ENCODE peak calls at places on chromosome 6, in six cellular contexts. D is ovary, E is mammary epithelial cell, C is aorta, J is IMR-90, H is stomach. Y is an unnamed sample.

GRCh38 chr6:91185072-91185471 is 598.2 kb upstream of the MAP3K7 start:
- DNase-seq in D (no peak), E (no peak), H (no peak), J (no peak), C (no peak), Y (no peak)

GRCh38 chr6:148461247-148461646 is 118.6 kb downstream of the SASH1 start:
- DNase-seq in J (no peak), D (no peak), C (no peak), E (no peak), H (no peak), Y (no peak)

GRCh38 chr6:105515054-105515453 is 112.2 kb upstream of the PREP start:
- DNase-seq in E (no peak), C (no peak), J (no peak), D (no peak), H (no peak), Y (no peak)

GRCh38 chr6:3039384-3039783 is 28.9 kb upstream of the RIPK1 start:
- DNase-seq in H (no peak), J (no peak), C (no peak), E (no peak), D (no peak), Y (no peak)

GRCh38 chr6:155487362-155488130 is 31.9 kb upstream of the NOX3 start:
- DNase-seq in J (no peak), C (no peak), D (no peak), H (no peak), E (no peak), Y (no peak)

GRCh38 chr6:149867876-149868640 is 3.9 kb upstream of the LRP11 start:
- DNase-seq in C (no peak), J (peak; percentile 28), H (no peak), D (no peak), E (peak; percentile 77), Y (no peak)

GRCh38 chr6:44701038-44701636 is 313.6 kb downstream of the CDC5L start:
- DNase-seq in H (no peak), C (no peak), J (no peak), D (no peak), E (no peak), Y (no peak)

GRCh38 chr6:111817451-111818146 is 55.7 kb downstream of the FYN start:
- DNase-seq in E (no peak), D (no peak), J (no peak), H (no peak), C (no peak), Y (no peak)

GRCh38 chr6:19864285-19864684 is 27.1 kb downstream of the ID4 start:
- DNase-seq in D (no peak), H (no peak), C (no peak), J (no peak), E (no peak), Y (no peak)

GRCh38 chr6:50600280-50600679 is 113.0 kb upstream of the TFAP2D start:
- DNase-seq in J (no peak), E (no peak), D (no peak), C (no peak), H (no peak), Y (no peak)

GRCh38 chr6:159969921-159970320 is 1.0 kb downstream of the IGF2R start:
- DNase-seq in D (peak; percentile 52), E (peak; percentile 63), H (peak; percentile 46), C (peak; percentile 65), J (peak; percentile 84), Y (no peak)

GRCh38 chr6:15574497-15574896 is 88.3 kb downstream of the DTNBP1 start:
- DNase-seq in C (no peak), D (no peak), J (no peak), E (no peak), H (no peak), Y (no peak)

GRCh38 chr6:90406142-90406794 is 109.6 kb upstream of the BACH2 start:
- DNase-seq in E (peak; percentile 89), C (no peak), D (no peak), H (no peak), J (peak; percentile 80), Y (no peak)

GRCh38 chr6:121274896-121275295 is 59.4 kb downstream of the TBC1D32 start:
- DNase-seq in J (no peak), E (no peak), H (no peak), C (no peak), D (no peak), Y (no peak)

GRCh38 chr6:139367810-139368321 is 6.6 kb downstream of the CITED2 start:
- DNase-seq in J (no peak), E (no peak), D (no peak), C (no peak), H (no peak), Y (no peak)

GRCh38 chr6:6596929-6597328 is 8.4 kb downstream of the LY86 start:
- DNase-seq in D (no peak), C (no peak), H (no peak), E (no peak), J (no peak), Y (no peak)

GRCh38 chr6:162612613-162613012 is 115.0 kb downstream of the PRKN start:
- DNase-seq in H (no peak), C (no peak), D (no peak), E (no peak), J (no peak), Y (no peak)

DNA sequence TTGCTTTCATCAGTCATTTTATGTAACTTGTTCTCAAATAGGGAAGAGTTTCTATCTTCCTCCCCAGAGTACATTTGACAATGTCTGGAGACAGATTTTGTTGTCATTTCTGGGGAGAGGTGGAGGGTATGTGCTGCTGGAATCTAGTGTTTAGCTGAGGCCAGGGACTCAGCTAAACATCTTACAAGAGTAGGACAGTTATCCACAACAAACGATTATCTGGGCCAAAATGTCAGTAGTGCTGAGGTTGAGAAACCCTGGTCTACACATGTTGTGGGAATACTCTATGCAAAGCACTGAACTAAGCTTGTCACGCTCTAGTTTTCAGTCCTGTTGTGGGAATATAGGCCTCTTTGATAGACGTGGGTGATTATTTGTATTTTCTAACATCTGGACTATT is 171.4 kb downstream of the CD109 start:
- DNase-seq in J (no peak), H (no peak), D (no peak), E (no peak), C (no peak), Y (no peak)
- H3K36me3 ChIP-seq in J (no peaks in the 10 kb centered on the region), H (no peaks in the 10 kb centered on the region), D (no peaks in the 10 kb centered on the region), E (peaks cover 5% of the 10 kb centered on the region), C (no peaks in the 10 kb centered on the region), Y (no peaks in the 10 kb centered on the region)

DNA sequence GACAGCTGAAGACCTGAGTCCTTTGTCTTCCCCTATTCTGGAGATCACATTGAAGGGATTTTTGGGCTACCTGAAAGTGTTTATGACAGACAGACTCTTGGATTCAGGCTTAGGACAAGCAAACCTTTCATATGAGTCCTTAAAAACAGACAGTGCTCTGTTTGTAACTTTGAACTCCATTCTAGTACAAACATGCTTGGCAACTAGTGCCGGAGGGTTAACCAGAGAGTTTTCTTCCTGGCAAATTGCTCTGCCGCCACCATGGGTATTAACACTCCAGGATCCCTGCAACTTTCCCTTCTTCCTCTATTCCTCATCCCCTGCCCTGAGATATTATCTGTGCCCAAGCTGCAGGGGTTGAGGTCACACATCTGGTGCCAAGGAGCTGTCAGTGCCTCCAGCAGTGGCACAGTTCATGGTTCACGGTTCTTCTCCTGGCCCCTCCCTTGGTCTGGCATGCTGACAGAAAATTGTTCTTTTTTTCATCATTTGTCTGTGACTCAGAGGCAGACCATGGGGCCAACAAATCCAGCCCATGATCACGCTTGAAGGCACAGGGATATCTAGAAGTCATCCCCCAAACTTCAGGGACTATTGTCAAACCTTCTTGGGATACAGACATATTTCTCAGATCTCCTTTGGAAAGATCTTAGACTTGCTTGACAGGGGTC is 77.6 kb downstream of the ATXN1 start:
- DNase-seq in J (peak; percentile 56), H (no peak), E (peak; percentile 95), D (no peak), C (peak; percentile 63), Y (no peak)
- H3K27ac ChIP-seq in J (no peak overlapping the region), H (no peak overlapping the region), E (peak overlapping the region; percentile 91), D (no peak overlapping the region), C (no peak overlapping the region), Y (no peak overlapping the region)

GRCh38 chr6:32177182-32177787 is 920 bp upstream of the RNF5 start:
- DNase-seq in C (no peak), E (no peak), J (no peak), H (no peak), D (no peak), Y (no peak)

GRCh38 chr6:32175322-32175710 is 568 bp downstream of the AGPAT1 start:
- DNase-seq in D (no peak), H (no peak), J (no peak), C (peak; percentile 0), E (no peak), Y (no peak)

GRCh38 chr6:32175711-32176475 is at the start of gene AGPAT1:
- DNase-seq in H (peak; percentile 98), E (peak; percentile 93), C (peak; percentile 98), D (peak; percentile 98), J (peak; percentile 96), Y (peak; percentile 98)

GRCh38 chr6:32177788-32178546 is at the start of gene RNF5:
- DNase-seq in H (peak; percentile 97), C (peak; percentile 98), E (peak; percentile 100), D (peak; percentile 97), J (peak; percentile 100), Y (peak; percentile 97)

GRCh38 chr6:32176476-32177181 is 745 bp upstream of the AGPAT1 start:
- DNase-seq in E (peak; percentile 76), H (no peak), C (peak; percentile 32), J (peak; percentile 75), D (no peak), Y (no peak)
- H3K4me1 ChIP-seq in E (peaks cover 43% of the 10 kb centered on the region), H (peaks cover 81% of the 10 kb centered on the region), C (peaks cover 2% of the 10 kb centered on the region), J (peaks cover 5% of the 10 kb centered on the region), D (peaks cover 6% of the 10 kb centered on the region), Y (peaks cover 31% of the 10 kb centered on the region)

GRCh38 chr6:35079311-35080000 is 61.7 kb downstream of the TCP11 start:
- DNase-seq in H (no peak), J (no peak), C (no peak), E (no peak), D (no peak), Y (peak; percentile 35)

GRCh38 chr6:35078226-35078850 is 62.8 kb downstream of the TCP11 start:
- DNase-seq in C (peak; percentile 15), E (no peak), D (no peak), H (no peak), J (no peak), Y (no peak)

GRCh38 chr6:35077713-35078105 is 63.4 kb downstream of the TCP11 start:
- DNase-seq in D (no peak), H (no peak), J (no peak), E (no peak), C (peak; percentile 37), Y (no peak)

GRCh38 chr6:35080016-35080680 is 61.0 kb downstream of the TCP11 start:
- DNase-seq in J (no peak), D (no peak), E (no peak), H (no peak), C (no peak), Y (no peak)

GRCh38 chr6:35078896-35079295 is 62.2 kb downstream of the TCP11 start:
- DNase-seq in C (no peak), E (no peak), H (no peak), J (no peak), D (no peak), Y (no peak)
- H3K36me3 ChIP-seq in C (no peaks in the 10 kb centered on the region), E (no peaks in the 10 kb centered on the region), H (peaks cover 70% of the 10 kb centered on the region), J (peaks cover 28% of the 10 kb centered on the region), D (no peaks in the 10 kb centered on the region), Y (peaks cover 41% of the 10 kb centered on the region)

GRCh38 chr6:1382883-1383728 is 6.3 kb upstream of the FOXF2 start:
- DNase-seq in H (no peak), E (no peak), D (no peak), C (no peak), J (no peak), Y (no peak)
- H3K27ac ChIP-seq in H (peak overlapping the region; percentile 72), E (no peak overlapping the region), D (no peak overlapping the region), C (no peak overlapping the region), J (no peak overlapping the region), Y (no peak overlapping the region)

GRCh38 chr6:158854214-158855101 is 35.3 kb upstream of the EZR start:
- DNase-seq in J (peak; percentile 83), D (no peak), E (no peak), C (no peak), H (no peak), Y (no peak)
- H3K4me1 ChIP-seq in J (peaks cover 25% of the 10 kb centered on the region), D (peaks cover 2% of the 10 kb centered on the region), E (peaks cover 46% of the 10 kb centered on the region), C (no peaks in the 10 kb centered on the region), H (peaks cover 72% of the 10 kb centered on the region), Y (peaks cover 12% of the 10 kb centered on the region)

Y was measured in pancreas.